ENCODE peak calls at places on chromosome 3, in four cellular contexts. V is NB4, J is left colon, D is memory B cell. Y is an unnamed sample.
A peak's percentile ranks its signal among the peaks of the same experiment; 100 is the strongest.

GRCh38 chr3:184767377-184767776 is 44.6 kb upstream of the VPS8 start:
- DNase-seq in J (no peak), D (no peak), V (no peak), Y (no peak)

GRCh38 chr3:13136426-13136825 is 63.2 kb upstream of the IQSEC1 start:
- DNase-seq in V (peak; percentile 61), D (no peak), J (no peak), Y (no peak)

GRCh38 chr3:157104928-157105652 is 54.9 kb downstream of the CCNL1 start:
- DNase-seq in J (no peak), V (no peak), D (peak; percentile 48), Y (peak; percentile 43)

GRCh38 chr3:11522953-11523792 is 120.5 kb downstream of the VGLL4 start:
- DNase-seq in D (no peak), J (no peak), V (no peak), Y (no peak)

GRCh38 chr3:63067999-63068645 is 192.9 kb upstream of the CADPS start:
- DNase-seq in D (no peak), J (no peak), V (peak; percentile 49), Y (no peak)

GRCh38 chr3:149489060-149489690 is 14.7 kb downstream of the TM4SF4 start:
- DNase-seq in J (no peak), V (peak; percentile 22), D (no peak), Y (no peak)

GRCh38 chr3:168424059-168424765 is 328.5 kb upstream of the GOLIM4 start:
- DNase-seq in D (no peak), V (no peak), J (no peak), Y (no peak)

GRCh38 chr3:122858373-122858772 is 63.5 kb downstream of the SLC49A4 start:
- DNase-seq in J (no peak), V (peak; percentile 29), D (no peak), Y (no peak)

GRCh38 chr3:186923241-186923640 is 7.1 kb upstream of the ST6GAL1 start:
- DNase-seq in D (no peak), J (no peak), V (no peak), Y (no peak)

GRCh38 chr3:73768594-73769308 is 144.0 kb upstream of the PDZRN3 start:
- DNase-seq in V (no peak), D (no peak), J (no peak), Y (no peak)

GRCh38 chr3:134037168-134037567 is 7.4 kb upstream of the SLCO2A1 start:
- DNase-seq in D (no peak), J (no peak), V (no peak), Y (no peak)

GRCh38 chr3:119608591-119608990 is 10.9 kb downstream of the PLA1A start:
- DNase-seq in J (no peak), V (no peak), D (no peak), Y (no peak)

GRCh38 chr3:16132190-16132589 is 42.3 kb upstream of the GALNT15 start:
- DNase-seq in D (no peak), J (no peak), V (no peak), Y (no peak)

GRCh38 chr3:54032598-54032997 is 89.8 kb upstream of the CACNA2D3 start:
- DNase-seq in D (no peak), V (no peak), J (no peak), Y (no peak)

GRCh38 chr3:97927699-97928098 is 44.5 kb downstream of the RIOX2 start:
- DNase-seq in D (no peak), V (no peak), J (no peak), Y (no peak)

GRCh38 chr3:58416191-58416590 is 17.4 kb downstream of the PDHB start:
- DNase-seq in D (no peak), V (no peak), J (no peak), Y (no peak)

GRCh38 chr3:186331043-186331442 is 31.0 kb downstream of the DGKG start:
- DNase-seq in D (no peak), J (no peak), V (no peak), Y (no peak)

GRCh38 chr3:141399200-141399599 is 30.9 kb downstream of the ZBTB38 start:
- DNase-seq in J (no peak), V (no peak), D (no peak), Y (no peak)

GRCh38 chr3:129645291-129645690 is 38.8 kb upstream of the PLXND1 start:
- DNase-seq in D (no peak), V (peak; percentile 61), J (no peak), Y (no peak)

GRCh38 chr3:123878807-123879206 is 5.3 kb downstream of the MYLK start:
- DNase-seq in V (no peak), D (no peak), J (no peak), Y (no peak)

GRCh38 chr3:10263549-10264363 is 15.5 kb downstream of the TATDN2 start:
- DNase-seq in V (peak; percentile 55), J (no peak), D (peak; percentile 48), Y (peak; percentile 24)

GRCh38 chr3:159604151-159604581 is 384.5 kb upstream of the IL12A start:
- DNase-seq in V (no peak), J (no peak), D (no peak), Y (no peak)

GRCh38 chr3:50600141-50600753 is 11.3 kb downstream of the CISH start:
- DNase-seq in V (no peak), D (no peak), J (peak; percentile 48), Y (no peak)

GRCh38 chr3:46208167-46208704 is at the start of gene CCR1:
- DNase-seq in D (no peak), V (peak; percentile 91), J (no peak), Y (peak; percentile 41)

GRCh38 chr3:55526332-55527030 is 39.4 kb upstream of the WNT5A start:
- DNase-seq in D (no peak), V (no peak), J (peak; percentile 30), Y (no peak)

GRCh38 chr3:69326821-69327433 is 59.0 kb downstream of the FRMD4B start:
- DNase-seq in V (no peak), D (no peak), J (no peak), Y (peak; percentile 74)

GRCh38 chr3:86830566-86830965 is 160.4 kb downstream of the VGLL3 start:
- DNase-seq in D (no peak), J (no peak), V (no peak), Y (no peak)

GRCh38 chr3:55486101-55486856 is 827 bp downstream of the WNT5A start:
- DNase-seq in J (peak; percentile 50), V (no peak), D (no peak), Y (peak; percentile 43)

GRCh38 chr3:167166594-167167253 is 213.4 kb downstream of the ZBBX start:
- DNase-seq in V (no peak), J (no peak), D (no peak), Y (no peak)

GRCh38 chr3:145015243-145015642 is 1043.6 kb downstream of the DIPK2A start:
- DNase-seq in J (no peak), D (no peak), V (peak; percentile 28), Y (no peak)

GRCh38 chr3:52055537-52056351 is 627 bp downstream of the DUSP7 start:
- DNase-seq in D (peak; percentile 61), J (peak; percentile 44), V (peak; percentile 77), Y (peak; percentile 80)

GRCh38 chr3:149534671-149535394 is 60.3 kb downstream of the TM4SF4 start:
- DNase-seq in V (no peak), J (no peak), D (no peak), Y (no peak)

GRCh38 chr3:71520186-71521020 is 63.1 kb downstream of the FOXP1 start:
- DNase-seq in V (no peak), D (no peak), J (no peak), Y (no peak)

GRCh38 chr3:13494463-13495350 is 14.6 kb downstream of the HDAC11 start:
- DNase-seq in D (no peak), V (peak; percentile 49), J (no peak), Y (no peak)

GRCh38 chr3:96863129-96863740 is 48.8 kb downstream of the EPHA6 start:
- DNase-seq in V (peak; percentile 49), D (no peak), J (no peak), Y (no peak)

GRCh38 chr3:48504051-48504946 is at the start of gene SHISA5:
- DNase-seq in V (peak; percentile 53), D (peak; percentile 37), J (peak; percentile 84), Y (peak; percentile 51)

GRCh38 chr3:129063841-129064482 is 3.4 kb downstream of the GP9 start:
- DNase-seq in V (no peak), J (peak; percentile 84), D (no peak), Y (no peak)

Y was measured in GM06990.